ENCODE peak calls at places on chromosomes 2 and 18, in five cellular contexts. Y, A, G, V and F are unnamed samples. For H3K4me1, the result is how much of the 10 kb centered on the place peaks cover.

GRCh38 chr2:29106980-29107388 is 8.2 kb upstream of the CLIP4 start:
- DNase-seq in Y (no peak), A (peak), G (no peak), V (no peak), F (no peak)

GRCh38 chr2:3535794-3536681 is 16.7 kb upstream of the ADI1 start:
- DNase-seq in Y (peak), V (no peak), A (peak), G (peak), F (peak)

GRCh38 chr2:219511547-219512325 is 2.5 kb upstream of the ASIC4 start:
- DNase-seq in G (no peak), A (no peak), Y (no peak), V (no peak), F (no peak)

GRCh38 chr2:238160206-238161129 is 1.7 kb downstream of the ERFE start:
- DNase-seq in Y (peak), G (peak), A (peak), V (peak), F (no peak)

GRCh38 chr2:235920216-235920615 is 248.0 kb downstream of the GBX2 start:
- DNase-seq in G (no peak), A (no peak), V (no peak), Y (no peak), F (no peak)

GRCh38 chr2:62446491-62446890 is 59.5 kb downstream of the TMEM17 start:
- DNase-seq in V (no peak), A (no peak), Y (no peak), G (no peak), F (no peak)

GRCh38 chr18:48838921-48839818 is 111.6 kb downstream of the SMAD7 start:
- DNase-seq in G (no peak), V (no peak), Y (no peak), A (no peak), F (no peak)

GRCh38 chr18:79928563-79928960 is 22.9 kb downstream of the SLC66A2 start:
- DNase-seq in A (no peak), V (no peak), Y (no peak), G (no peak), F (no peak)

GRCh38 chr2:10448646-10449480 is 736 bp upstream of the ODC1 start:
- DNase-seq in A (peak), Y (peak), V (peak), G (no peak), F (peak)

GRCh38 chr18:50729986-50730385 is 89.8 kb downstream of the MRO start:
- DNase-seq in V (no peak), G (no peak), Y (no peak), A (no peak), F (no peak)

GRCh38 chr2:109260886-109261700 is 132.1 kb downstream of the SH3RF3 start:
- DNase-seq in A (peak), G (no peak), Y (peak), V (no peak), F (no peak)

GRCh38 chr2:165634282-165634681 is 159.8 kb downstream of the GALNT3 start:
- DNase-seq in Y (no peak), G (no peak), V (no peak), A (no peak), F (no peak)

GRCh38 chr2:139031722-139032121 is 251.5 kb upstream of the NXPH2 start:
- DNase-seq in Y (peak), G (no peak), A (peak), V (no peak), F (no peak)

GRCh38 chr2:69969991-69970390 is 8.6 kb upstream of the ASPRV1 start:
- DNase-seq in Y (no peak), G (no peak), A (no peak), V (no peak), F (no peak)

GRCh38 chr18:76573325-76574025 is 78.4 kb upstream of the ZNF516 start:
- DNase-seq in G (no peak), Y (peak), A (no peak), V (no peak), F (no peak)

GRCh38 chr2:169895294-169895985 is 68.2 kb downstream of the UBR3 start:
- DNase-seq in V (no peak), G (no peak), Y (peak), A (no peak), F (no peak)

GRCh38 chr2:101803945-101804696 is 106.6 kb downstream of the MAP4K4 start:
- DNase-seq in V (no peak), A (peak), G (no peak), Y (no peak), F (no peak)

GRCh38 chr18:10041180-10041579 is 127.4 kb downstream of the VAPA start:
- DNase-seq in Y (no peak), A (no peak), G (no peak), V (no peak), F (peak)

GRCh38 chr2:121090088-121090715 is 194.8 kb downstream of the TFCP2L1 start:
- DNase-seq in G (no peak), Y (no peak), A (no peak), V (no peak), F (no peak)

GRCh38 chr18:79953921-79954651 is 2.6 kb upstream of the SLC66A2 start:
- DNase-seq in A (no peak), G (no peak), V (no peak), Y (no peak), F (no peak)

GRCh38 chr2:143355814-143356213 is 226.6 kb downstream of the ARHGAP15 start:
- DNase-seq in A (no peak), Y (no peak), V (no peak), G (no peak), F (no peak)

GRCh38 chr2:185658766-185659165 is 79.8 kb upstream of the FSIP2 start:
- DNase-seq in Y (no peak), V (no peak), G (no peak), A (no peak), F (no peak)

GRCh38 chr2:8654483-8654882 is 27.4 kb upstream of the ID2 start:
- DNase-seq in Y (no peak), G (no peak), A (no peak), V (no peak), F (no peak)

DNA sequence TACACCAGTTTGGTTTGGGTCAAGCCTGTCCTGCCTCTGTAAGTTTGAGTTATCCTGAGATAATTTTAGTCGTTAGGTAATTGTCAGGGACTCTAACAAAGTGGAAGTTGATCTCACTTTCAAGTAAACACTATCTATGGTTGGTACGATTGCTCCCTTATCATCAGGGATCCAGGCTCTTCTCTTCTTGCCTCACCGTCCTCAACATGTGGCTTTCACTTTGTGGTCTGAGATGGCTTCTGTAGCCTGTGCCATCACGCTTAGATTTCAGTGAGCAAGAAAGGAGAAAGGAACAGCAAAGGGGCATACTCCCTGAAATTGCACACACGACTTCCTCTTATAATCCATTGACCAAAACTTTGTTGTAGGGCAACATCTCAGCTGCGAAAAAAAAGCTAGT is 115.6 kb downstream of the CTAGE1 start:
- DNase-seq in A (no peak), G (no peak), V (no peak), Y (no peak), F (no peak)
- H3K4me1 ChIP-seq in A (under half), G (under half), V (under half), Y (under half), F (under half)

DNA sequence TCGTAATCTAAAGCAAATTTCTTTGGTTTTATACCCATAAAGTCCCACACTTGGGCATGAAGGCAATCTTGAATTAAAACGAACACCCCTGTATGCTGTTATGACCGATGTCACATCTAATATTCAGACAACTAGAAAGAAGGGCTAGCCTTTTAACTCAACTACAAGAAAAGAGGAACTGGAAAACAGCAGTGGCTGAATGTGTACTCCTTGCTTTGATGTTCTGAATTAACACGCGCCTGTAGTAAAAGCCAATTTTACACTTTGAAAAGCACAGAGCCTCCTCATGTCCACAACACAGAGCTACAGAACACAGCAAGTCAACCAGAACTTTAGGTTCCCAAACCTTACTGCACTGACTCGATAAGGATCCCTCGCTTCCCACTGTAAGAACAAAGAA is 147.6 kb downstream of the HDAC4 start:
- DNase-seq in V (no peak), G (no peak), A (no peak), Y (no peak), F (no peak)
- TF ChIP-seq JUN in V (no peak), G (no peak), A (no peak), Y (no peak), F (no peak)

DNA sequence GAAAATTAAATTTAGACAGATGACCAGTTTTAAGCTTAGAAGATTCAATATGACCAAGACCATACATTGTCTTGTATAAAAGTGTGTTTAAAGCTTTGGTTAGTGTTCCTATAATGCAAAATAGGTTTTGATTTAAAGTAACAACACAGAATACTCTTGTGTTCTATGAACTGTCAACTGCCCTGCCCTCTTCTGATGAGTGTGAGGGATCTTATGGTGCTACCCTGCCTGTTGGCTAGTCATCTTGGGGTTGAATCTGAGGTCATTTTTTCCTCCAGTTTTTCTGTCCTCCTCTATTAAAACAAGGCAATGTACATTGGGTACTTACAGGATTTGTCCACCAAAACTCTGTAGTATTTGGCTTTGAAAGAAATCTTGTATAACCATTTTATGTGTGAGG is 129.0 kb downstream of the SPTBN1 start:
- DNase-seq in G (peak), A (no peak), V (no peak), Y (no peak), F (no peak)
- H3K4me1 ChIP-seq in G (half or more), A (half or more), V (under half), Y (half or more), F (half or more)

GRCh38 chr18:8730080-8730827 is 24.9 kb downstream of the MTCL1 start:
- DNase-seq in G (peak), V (no peak), Y (peak), A (peak), F (peak)
- TF ChIP-seq JUN in G (no peak), V (no peak), Y (peak), A (peak), F (peak)

GRCh38 chr2:239220363-239220762 is 180.5 kb downstream of the HDAC4 start:
- DNase-seq in A (no peak), V (no peak), Y (no peak), G (no peak), F (no peak)
- H3K4me1 ChIP-seq in A (under half), V (under half), Y (under half), G (under half), F (under half)

GRCh38 chr18:74965682-74966081 is 243.3 kb downstream of the PTGR3 start:
- DNase-seq in Y (no peak), G (no peak), A (no peak), V (no peak), F (no peak)

DNA sequence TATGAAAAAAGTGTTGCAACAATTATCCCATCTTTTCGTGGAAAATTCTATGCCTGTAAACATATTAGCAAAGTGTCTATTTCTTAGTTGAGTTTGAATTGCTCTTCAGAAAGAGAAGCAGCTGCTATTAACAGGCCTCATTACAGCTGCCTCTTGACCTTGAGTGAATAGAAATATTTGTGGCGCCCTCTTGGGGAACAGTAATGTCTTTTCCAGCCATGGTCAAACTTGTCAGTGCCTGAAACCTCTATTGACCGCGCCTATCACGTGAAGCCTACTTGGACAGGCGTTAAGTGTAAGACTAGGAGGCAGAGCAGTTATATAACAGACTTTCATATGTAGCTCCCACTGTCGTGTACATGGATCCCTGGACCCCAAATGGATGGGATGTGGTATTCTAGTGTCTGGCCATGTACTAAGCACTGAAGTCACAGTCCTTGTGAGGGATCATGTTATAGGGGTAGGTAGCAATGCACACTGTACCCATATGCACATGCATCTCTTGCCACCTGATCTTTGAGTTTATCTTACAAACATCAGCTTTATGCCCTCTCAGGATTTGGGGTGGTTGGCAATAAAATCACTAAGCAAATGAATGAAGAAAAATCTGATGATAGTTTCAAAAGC is 245.0 kb downstream of the PTGR3 start:
- DNase-seq in Y (peak), G (peak), V (peak), A (peak), F (peak)
- TF ChIP-seq JUN in Y (no peak), G (no peak), V (no peak), A (no peak), F (no peak)

DNA sequence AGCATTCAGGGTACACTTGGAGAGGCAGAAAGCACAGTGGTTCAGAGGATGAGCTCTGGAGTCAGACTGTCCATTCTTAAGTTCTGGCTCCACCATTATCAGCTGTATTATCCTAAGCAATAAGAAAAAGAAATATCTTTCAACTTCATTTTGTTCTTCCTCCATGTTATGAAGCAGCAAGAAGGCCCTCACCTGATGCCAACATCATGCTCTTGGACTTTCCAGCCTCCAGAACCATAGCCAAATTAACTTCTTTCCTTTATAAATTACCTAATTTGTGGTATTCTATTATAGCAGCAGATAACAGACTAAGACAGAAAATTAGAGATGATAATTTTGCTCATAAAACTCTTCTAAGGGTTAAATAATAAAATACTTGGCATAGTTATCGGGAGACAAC is 137.1 kb downstream of the RBMS1 start:
- DNase-seq in Y (no peak), A (no peak), V (no peak), G (no peak), F (no peak)
- H3K4me1 ChIP-seq in Y (half or more), A (under half), V (under half), G (under half), F (under half)

GRCh38 chr2:37768491-37768925 is 97.1 kb upstream of the CDC42EP3 start:
- DNase-seq in G (no peak), Y (peak), V (no peak), A (peak), F (no peak)
- TF ChIP-seq JUN in G (no peak), Y (peak), V (no peak), A (no peak), F (no peak)

DNA sequence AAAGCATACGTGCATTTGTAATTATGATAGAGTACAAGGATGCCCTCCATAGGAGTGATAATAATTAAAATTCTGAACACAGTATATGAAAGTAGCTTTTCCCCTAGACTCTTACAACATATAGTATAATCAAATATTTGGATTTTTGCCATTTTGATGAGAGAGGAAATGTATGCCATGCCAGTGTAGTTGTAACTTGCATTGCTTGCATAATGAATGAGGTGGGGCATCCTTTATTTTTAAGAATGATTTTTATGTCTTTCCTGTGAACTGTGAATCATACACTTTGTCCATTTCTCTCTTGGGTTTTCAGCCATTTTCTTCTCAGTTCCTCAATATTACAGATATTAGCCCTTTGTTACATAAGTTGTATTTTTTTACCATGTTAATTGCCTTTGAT is 197.5 kb downstream of the SCG2 start:
- DNase-seq in A (no peak), V (no peak), G (no peak), Y (no peak), F (no peak)
- H3K4me1 ChIP-seq in A (under half), V (under half), G (under half), Y (under half), F (under half)